ENCODE peak calls at places on chromosome 2, in eight cellular contexts. G is ovary, B is fibroblast of lung, P is PC-3, V is transverse colon, E is IMR-90, D is A549, R is pancreas. O is an unnamed sample.

GRCh38 chr2:45178359-45178758 is 169.1 kb upstream of the SIX2 start:
- DNase-seq in P (no peak), G (no peak), D (no peak), V (no peak), B (no peak), R (no peak), E (no peak), O (no peak)

GRCh38 chr2:197191177-197191947 is 119.2 kb downstream of the ANKRD44 start:
- DNase-seq in E (peak; percentile 28), G (no peak), P (peak; percentile 76), R (no peak), B (no peak), D (peak; percentile 44), V (no peak), O (peak; percentile 46)

GRCh38 chr2:194319222-194319992 is 1337.6 kb upstream of the SLC39A10 start:
- DNase-seq in E (no peak), P (no peak), D (peak; percentile 31), G (no peak), V (no peak), B (no peak), R (no peak), O (peak; percentile 27)

GRCh38 chr2:61993422-61994024 is 88.0 kb downstream of the COMMD1 start:
- DNase-seq in B (peak; percentile 41), G (no peak), P (peak; percentile 68), D (peak; percentile 67), R (no peak), E (peak; percentile 62), V (peak; percentile 22), O (no peak)

GRCh38 chr2:47344890-47345583 is 57.9 kb upstream of the MSH2 start:
- DNase-seq in P (peak; percentile 90), R (peak; percentile 75), D (peak; percentile 99), B (peak; percentile 88), G (peak; percentile 52), E (peak; percentile 44), V (peak; percentile 91), O (peak; percentile 99)

GRCh38 chr2:8666581-8666980 is 15.3 kb upstream of the ID2 start:
- DNase-seq in D (no peak), R (no peak), V (no peak), G (no peak), B (no peak), E (no peak), P (no peak), O (no peak)

GRCh38 chr2:3770724-3771415 is 67.5 kb downstream of the DCDC2C start:
- DNase-seq in R (no peak), V (no peak), B (no peak), D (no peak), G (no peak), E (no peak), P (no peak), O (no peak)

GRCh38 chr2:66362651-66363050 is 72.3 kb upstream of the MEIS1 start:
- DNase-seq in G (no peak), R (no peak), P (no peak), D (no peak), B (no peak), E (no peak), V (no peak), O (no peak)

GRCh38 chr2:220394433-220394832 is 767.0 kb downstream of the SLC4A3 start:
- DNase-seq in P (peak; percentile 68), G (no peak), D (peak; percentile 23), B (peak; percentile 70), R (no peak), V (no peak), E (peak; percentile 58), O (no peak)

GRCh38 chr2:178317807-178318206 is 123.5 kb downstream of the OSBPL6 start:
- DNase-seq in R (no peak), E (no peak), D (no peak), B (no peak), P (no peak), V (no peak), G (no peak), O (no peak)

GRCh38 chr2:236393581-236393980 is 129.4 kb upstream of the ASB18 start:
- DNase-seq in E (no peak), D (no peak), V (no peak), P (no peak), B (no peak), G (no peak), R (no peak), O (no peak)

GRCh38 chr2:160063895-160064577 is 1.6 kb upstream of the PLA2R1 start:
- DNase-seq in V (no peak), G (no peak), R (no peak), P (no peak), B (no peak), D (no peak), E (no peak), O (no peak)

GRCh38 chr2:101111917-101112771 is 39.0 kb downstream of the TBC1D8 start:
- DNase-seq in V (no peak), G (no peak), B (peak; percentile 16), E (peak; percentile 50), D (peak; percentile 46), P (peak; percentile 9), R (no peak), O (no peak)

GRCh38 chr2:78431241-78431640 is 594.3 kb upstream of the REG3G start:
- DNase-seq in B (no peak), R (no peak), P (no peak), G (no peak), V (no peak), D (peak; percentile 3), E (no peak), O (no peak)

GRCh38 chr2:100704711-100705110 is 115.2 kb upstream of the NPAS2 start:
- DNase-seq in B (no peak), R (no peak), G (no peak), D (no peak), P (no peak), E (no peak), V (no peak), O (no peak)

GRCh38 chr2:116413659-116414058 is 1400.8 kb upstream of the DDX18 start:
- DNase-seq in B (no peak), V (no peak), D (no peak), R (no peak), P (no peak), G (no peak), E (no peak), O (no peak)

GRCh38 chr2:197293252-197294007 is 17.1 kb downstream of the ANKRD44 start:
- DNase-seq in P (no peak), E (no peak), B (no peak), R (no peak), V (no peak), D (no peak), G (no peak), O (no peak)

GRCh38 chr2:61554604-61555003 is 16.4 kb upstream of the XPO1 start:
- DNase-seq in E (no peak), B (no peak), P (no peak), R (no peak), G (no peak), V (no peak), D (no peak), O (no peak)

GRCh38 chr2:216989335-216990129 is 129.7 kb upstream of the TNP1 start:
- DNase-seq in R (no peak), V (no peak), P (peak; percentile 29), B (peak; percentile 36), D (peak; percentile 11), E (peak; percentile 50), G (no peak), O (no peak)

GRCh38 chr2:76512421-76512820 is 801.7 kb upstream of the GCFC2 start:
- DNase-seq in V (no peak), E (no peak), R (no peak), B (no peak), P (no peak), D (no peak), G (no peak), O (no peak)

GRCh38 chr2:101435011-101435862 is 39.7 kb downstream of the RFX8 start:
- DNase-seq in G (peak; percentile 44), E (peak; percentile 41), V (no peak), B (peak; percentile 77), R (no peak), P (no peak), D (no peak), O (no peak)

DNA sequence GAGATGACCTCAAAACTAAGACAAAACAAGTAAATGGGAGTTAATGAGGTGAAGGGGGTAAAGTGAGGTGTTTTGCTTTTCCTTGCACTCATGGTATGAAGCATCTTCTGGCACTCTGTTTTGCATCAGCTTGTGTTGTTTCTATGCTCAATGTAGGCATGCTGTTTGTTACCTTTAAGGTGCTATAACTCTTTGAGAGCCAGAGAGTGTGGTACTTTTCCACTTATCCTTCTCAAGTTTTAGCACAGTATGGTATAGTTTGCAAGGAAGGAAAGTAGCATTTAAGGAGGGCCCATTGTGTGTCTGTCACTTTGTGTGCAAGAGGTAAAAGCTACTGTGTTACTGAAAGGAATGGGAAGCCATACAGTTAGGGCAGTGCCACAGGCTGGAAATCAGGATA is 17.5 kb upstream of the CXCR4 start:
- DNase-seq in G (no peak), E (no peak), V (no peak), R (no peak), B (no peak), D (no peak), P (no peak), O (no peak)
- H3K4me1 ChIP-seq in G (peaks cover 1% of the 10 kb centered on the region), E (no peaks in the 10 kb centered on the region), V (peaks cover 3% of the 10 kb centered on the region), R (peaks cover 4% of the 10 kb centered on the region), B (no peaks in the 10 kb centered on the region), D (peaks cover 4% of the 10 kb centered on the region), P (peaks cover 4% of the 10 kb centered on the region), O (no peaks in the 10 kb centered on the region)

DNA sequence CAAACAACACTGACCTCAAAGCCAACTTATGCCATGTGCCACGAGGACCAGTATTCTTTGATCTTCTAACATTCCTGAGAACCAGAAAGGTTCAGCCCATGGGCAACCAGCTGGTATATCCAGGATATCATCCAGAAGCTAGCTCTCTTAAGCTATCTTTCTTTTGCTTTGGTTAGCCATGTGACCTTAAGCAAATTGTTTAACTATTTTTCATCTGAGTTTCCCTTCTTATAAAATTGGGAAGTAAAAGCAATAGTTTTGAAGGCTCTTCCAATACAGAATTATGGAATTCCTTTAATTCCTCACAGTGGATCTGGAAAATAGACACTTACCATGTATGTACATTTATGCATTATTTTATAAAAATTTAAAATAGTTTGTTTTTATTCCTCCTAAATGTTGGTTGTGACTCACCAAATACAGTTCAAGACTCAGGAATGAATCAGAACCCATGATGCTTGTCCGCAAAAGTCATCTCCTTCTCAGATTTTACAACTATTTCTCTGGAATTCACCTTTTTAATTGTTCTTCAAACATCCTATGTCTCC is 435.7 kb downstream of the ZEB2 start:
- DNase-seq in R (no peak), B (peak; percentile 90), G (no peak), D (peak; percentile 39), P (peak; percentile 82), E (peak; percentile 84), V (no peak), O (no peak)
- H3K4me1 ChIP-seq in R (no peaks in the 10 kb centered on the region), B (peaks cover 15% of the 10 kb centered on the region), G (peaks cover 13% of the 10 kb centered on the region), D (peaks cover 37% of the 10 kb centered on the region), P (peaks cover 59% of the 10 kb centered on the region), E (peaks cover 18% of the 10 kb centered on the region), V (no peaks in the 10 kb centered on the region), O (no peaks in the 10 kb centered on the region)

DNA sequence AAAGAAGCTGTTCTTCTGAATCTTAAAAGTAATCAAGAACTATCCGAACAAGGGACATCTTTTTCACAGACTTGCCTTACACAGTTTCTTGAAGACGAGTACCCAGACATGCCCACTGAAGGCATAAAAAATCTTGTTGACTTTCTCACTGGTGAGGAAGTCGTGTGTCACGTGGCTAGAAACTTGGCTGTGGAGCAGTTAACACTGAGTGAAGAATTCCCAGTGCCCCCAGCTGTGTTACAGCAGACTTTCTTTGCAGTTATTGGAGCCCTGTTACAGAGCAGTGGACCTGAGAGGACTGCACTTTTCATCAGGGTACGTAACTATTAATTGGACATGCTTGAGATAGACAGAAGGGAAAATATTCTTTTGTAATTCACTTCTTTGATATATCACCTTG is 2.4 kb downstream of the MRPL44 start:
- DNase-seq in P (peak; percentile 29), E (peak; percentile 14), D (no peak), B (peak; percentile 45), G (no peak), V (no peak), R (no peak), O (no peak)
- H3K4me1 ChIP-seq in P (peaks cover 33% of the 10 kb centered on the region), E (peaks cover 5% of the 10 kb centered on the region), D (peaks cover 21% of the 10 kb centered on the region), B (peaks cover 5% of the 10 kb centered on the region), G (peaks cover 15% of the 10 kb centered on the region), V (peaks cover 45% of the 10 kb centered on the region), R (peaks cover 43% of the 10 kb centered on the region), O (peaks cover 19% of the 10 kb centered on the region)

GRCh38 chr2:143263045-143263625 is 133.9 kb downstream of the ARHGAP15 start:
- DNase-seq in E (no peak), P (peak; percentile 15), R (no peak), G (no peak), V (no peak), D (peak; percentile 5), B (peak; percentile 17), O (no peak)
- H3K4me1 ChIP-seq in E (peaks cover 2% of the 10 kb centered on the region), P (no peaks in the 10 kb centered on the region), R (no peaks in the 10 kb centered on the region), G (no peaks in the 10 kb centered on the region), V (no peaks in the 10 kb centered on the region), D (no peaks in the 10 kb centered on the region), B (no peaks in the 10 kb centered on the region), O (no peaks in the 10 kb centered on the region)

O was measured in Caco-2.